ENCODE peak calls at places on chromosomes 4 and X, in seven cellular contexts. Z, C, M, L, Y, A and E are unnamed samples.

GRCh38 chr4:165207016-165207430 is 338 bp upstream of the KLHL2 start:
- DNase-seq in Z (peak; percentile 31), C (no peak), M (peak; percentile 23), L (peak; percentile 72), Y (peak; percentile 47), A (peak; percentile 47), E (no peak)

GRCh38 chr4:165124488-165124887 is 11.8 kb upstream of the TMEM192 start:
- DNase-seq in Z (no peak), C (no peak), M (no peak), L (no peak), Y (no peak), A (no peak), E (no peak)

GRCh38 chrX:149129767-149130166 is 375.3 kb downstream of the IDS start:
- DNase-seq in Z (no peak), C (no peak), M (no peak), L (peak; percentile 86), Y (no peak), A (no peak), E (no peak)

GRCh38 chr4:130395871-130396270 is 1299.9 kb downstream of the C4orf33 start:
- DNase-seq in Z (peak; percentile 89), C (no peak), M (peak; percentile 15), L (peak; percentile 84), Y (no peak), A (no peak), E (peak; percentile 4)

GRCh38 chrX:105701310-105702052 is 120.9 kb upstream of the NRK start:
- DNase-seq in Z (no peak), C (no peak), M (no peak), L (no peak), Y (no peak), A (peak; percentile 3), E (no peak)

GRCh38 chr4:985123-985830 is 1.6 kb upstream of the IDUA start:
- DNase-seq in Z (no peak), C (peak; percentile 94), M (no peak), L (peak; percentile 24), Y (no peak), A (peak; percentile 98), E (no peak)

GRCh38 chrX:12895856-12896255 is 10.6 kb upstream of the TLR8 start:
- DNase-seq in Z (peak; percentile 28), C (no peak), M (no peak), L (peak; percentile 27), Y (no peak), A (no peak), E (no peak)

GRCh38 chrX:45803383-45803921 is 602.8 kb upstream of the DIPK2B start:
- DNase-seq in Z (peak; percentile 94), C (no peak), M (peak; percentile 91), L (peak; percentile 61), Y (no peak), A (no peak), E (peak; percentile 63)

GRCh38 chr4:88335092-88335665 is 43.5 kb upstream of the HERC6 start:
- DNase-seq in Z (peak; percentile 24), C (no peak), M (no peak), L (no peak), Y (no peak), A (no peak), E (no peak)

GRCh38 chr4:177554966-177555574 is 112.8 kb upstream of the AGA start:
- DNase-seq in Z (peak; percentile 50), C (no peak), M (peak; percentile 9), L (peak; percentile 7), Y (no peak), A (peak; percentile 39), E (no peak)

GRCh38 chr4:76886214-76886613 is 11.7 kb downstream of the SOWAHB start:
- DNase-seq in Z (no peak), C (no peak), M (no peak), L (no peak), Y (no peak), A (no peak), E (no peak)

GRCh38 chr4:61202100-61202637 is 2.0 kb downstream of the ADGRL3 start:
- DNase-seq in Z (no peak), C (no peak), M (no peak), L (no peak), Y (peak; percentile 81), A (peak; percentile 66), E (no peak)

GRCh38 chrX:91331476-91331875 is 103.2 kb upstream of the PABPC5 start:
- DNase-seq in Z (no peak), C (no peak), M (no peak), L (no peak), Y (no peak), A (no peak), E (no peak)

GRCh38 chr4:79576480-79576803 is 168.4 kb upstream of the GK2 start:
- DNase-seq in Z (peak; percentile 18), C (no peak), M (no peak), L (peak; percentile 39), Y (no peak), A (peak; percentile 2), E (no peak)

GRCh38 chrX:135973025-135973547 is 702 bp downstream of the MMGT1 start:
- DNase-seq in Z (peak; percentile 13), C (no peak), M (peak; percentile 4), L (no peak), Y (no peak), A (no peak), E (no peak)

GRCh38 chr4:113106076-113106475 is 56.6 kb downstream of the ANK2 start:
- DNase-seq in Z (peak; percentile 40), C (no peak), M (peak; percentile 18), L (no peak), Y (no peak), A (no peak), E (peak; percentile 16)

GRCh38 chr4:186957952-186958555 is 234.4 kb upstream of the FAT1 start:
- DNase-seq in Z (peak; percentile 33), C (no peak), M (peak; percentile 86), L (no peak), Y (no peak), A (no peak), E (no peak)

GRCh38 chr4:137533855-137534254 is 1.6 kb upstream of the PCDH18 start:
- DNase-seq in Z (no peak), C (no peak), M (no peak), L (no peak), Y (no peak), A (no peak), E (no peak)

GRCh38 chr4:137531951-137532868 is at the start of gene PCDH18:
- DNase-seq in Z (peak; percentile 98), C (peak; percentile 70), M (peak; percentile 77), L (peak; percentile 90), Y (peak; percentile 94), A (peak; percentile 39), E (peak; percentile 63)

GRCh38 chr4:137534516-137534915 is 2.2 kb upstream of the PCDH18 start:
- DNase-seq in Z (no peak), C (no peak), M (no peak), L (no peak), Y (no peak), A (no peak), E (no peak)

GRCh38 chr4:137531121-137531520 is 1.2 kb downstream of the PCDH18 start:
- DNase-seq in Z (peak; percentile 65), C (no peak), M (no peak), L (no peak), Y (no peak), A (no peak), E (no peak)

DNA sequence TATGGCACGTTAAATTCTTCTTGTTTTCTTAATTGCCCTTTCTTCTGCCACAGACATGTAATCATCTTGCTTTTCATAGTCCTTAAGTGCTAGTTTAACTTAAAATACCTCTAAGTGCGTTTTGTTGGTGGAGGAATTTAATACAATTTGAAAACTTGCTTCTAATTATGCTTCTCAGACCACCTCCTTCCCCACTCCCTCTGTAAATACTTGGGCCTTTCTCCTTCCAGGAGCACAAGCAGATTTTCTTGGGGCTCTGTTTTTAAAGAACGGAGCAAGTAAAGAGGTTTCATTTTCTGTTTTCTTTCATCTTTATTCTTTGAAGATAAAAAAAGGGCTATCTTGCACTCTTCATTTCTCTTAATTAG is 559 bp upstream of the PCDH18 start:
- DNase-seq in Z (no peak), C (no peak), M (peak; percentile 50), L (no peak), Y (no peak), A (no peak), E (no peak)
- H3K4me3 ChIP-seq in Z (peak overlapping the region; percentile 62), C (peak overlapping the region; percentile 56), M (peak overlapping the region; percentile 50), L (peak overlapping the region; percentile 38), Y (peak overlapping the region; percentile 73), A (peak overlapping the region; percentile 78), E (peak overlapping the region; percentile 57)

GRCh38 chr4:118754890-118755289 is 69.7 kb downstream of the METTL14 start:
- DNase-seq in Z (no peak), C (no peak), M (no peak), L (no peak), Y (no peak), A (no peak), E (no peak)
- H3K36me3 ChIP-seq in Z (peaks cover 31% of the 10 kb centered on the region), C (peaks cover 63% of the 10 kb centered on the region), M (peaks cover 63% of the 10 kb centered on the region), L (peaks cover 14% of the 10 kb centered on the region), Y (no peaks in the 10 kb centered on the region), A (peaks cover 13% of the 10 kb centered on the region), E (no peaks in the 10 kb centered on the region)

GRCh38 chr4:32002037-32002747 is 1282.0 kb downstream of the PCDH7 start:
- DNase-seq in Z (no peak), C (no peak), M (no peak), L (no peak), Y (no peak), A (peak; percentile 4), E (no peak)

GRCh38 chr4:31995943-31996901 is 1276.1 kb downstream of the PCDH7 start:
- DNase-seq in Z (no peak), C (no peak), M (no peak), L (no peak), Y (peak; percentile 61), A (peak; percentile 48), E (no peak)

GRCh38 chr4:32003548-32003947 is 1283.4 kb downstream of the PCDH7 start:
- DNase-seq in Z (no peak), C (no peak), M (no peak), L (no peak), Y (no peak), A (peak; percentile 11), E (no peak)

GRCh38 chr4:32000846-32001488 is 1280.8 kb downstream of the PCDH7 start:
- DNase-seq in Z (no peak), C (no peak), M (no peak), L (no peak), Y (no peak), A (no peak), E (no peak)

GRCh38 chr4:31998807-31999206 is 1278.6 kb downstream of the PCDH7 start:
- DNase-seq in Z (no peak), C (no peak), M (no peak), L (no peak), Y (no peak), A (no peak), E (no peak)
- H3K4me3 ChIP-seq in Z (no peak overlapping the region), C (no peak overlapping the region), M (no peak overlapping the region), L (no peak overlapping the region), Y (no peak overlapping the region), A (no peak overlapping the region), E (no peak overlapping the region)

GRCh38 chr4:8467016-8467415 is 26.4 kb downstream of the TRMT44 start:
- DNase-seq in Z (no peak), C (no peak), M (no peak), L (no peak), Y (no peak), A (no peak), E (no peak)

GRCh38 chr4:8464376-8464775 is 23.8 kb downstream of the TRMT44 start:
- DNase-seq in Z (no peak), C (no peak), M (no peak), L (no peak), Y (no peak), A (no peak), E (no peak)

GRCh38 chr4:8463811-8464210 is 23.2 kb downstream of the TRMT44 start:
- DNase-seq in Z (no peak), C (no peak), M (no peak), L (no peak), Y (no peak), A (no peak), E (no peak)

GRCh38 chr4:8468746-8469535 is 28.4 kb downstream of the TRMT44 start:
- DNase-seq in Z (peak; percentile 57), C (peak; percentile 86), M (peak; percentile 57), L (peak; percentile 45), Y (peak; percentile 87), A (peak; percentile 96), E (no peak)

GRCh38 chr4:8465615-8466611 is 25.3 kb downstream of the TRMT44 start:
- DNase-seq in Z (no peak), C (no peak), M (no peak), L (no peak), Y (peak; percentile 74), A (no peak), E (no peak)
- H3K36me3 ChIP-seq in Z (peaks cover 37% of the 10 kb centered on the region), C (peaks cover 66% of the 10 kb centered on the region), M (peaks cover 18% of the 10 kb centered on the region), L (peaks cover 24% of the 10 kb centered on the region), Y (peaks cover 9% of the 10 kb centered on the region), A (peaks cover 16% of the 10 kb centered on the region), E (peaks cover 1% of the 10 kb centered on the region)